ENCODE peak calls at places on chromosome 1, in seven cellular contexts. Q, C, R, I, O, U and H are unnamed samples.

GRCh38 chr1:100075773-100076172 is 57.0 kb downstream of the SASS6 start:
- DNase-seq in Q (no peak), C (no peak), R (no peak), I (no peak), O (no peak), U (no peak), H (no peak)

GRCh38 chr1:192807221-192807967 is 1.4 kb upstream of the RGS2 start:
- DNase-seq in Q (no peak), C (no peak), R (peak), I (no peak), O (no peak), U (peak), H (no peak)

GRCh38 chr1:234737915-234738314 is 127.9 kb upstream of the IRF2BP2 start:
- DNase-seq in Q (no peak), C (no peak), R (no peak), I (no peak), O (no peak), U (no peak), H (no peak)

GRCh38 chr1:218772575-218772974 is 401.1 kb upstream of the LYPLAL1 start:
- DNase-seq in Q (no peak), C (no peak), R (peak), I (no peak), O (no peak), U (peak), H (no peak)

GRCh38 chr1:38154089-38154470 is 107.5 kb upstream of the POU3F1 start:
- DNase-seq in Q (no peak), C (no peak), R (no peak), I (no peak), O (no peak), U (no peak), H (no peak)

GRCh38 chr1:3618904-3619671 is 5.7 kb upstream of the TPRG1L start:
- DNase-seq in Q (peak), C (peak), R (peak), I (peak), O (peak), U (peak), H (no peak)

GRCh38 chr1:74650561-74650960 is 23.0 kb downstream of the ERICH3 start:
- DNase-seq in Q (no peak), C (no peak), R (peak), I (no peak), O (no peak), U (no peak), H (no peak)

GRCh38 chr1:219988818-219989217 is 57.5 kb downstream of the EPRS1 start:
- DNase-seq in Q (no peak), C (no peak), R (no peak), I (no peak), O (no peak), U (no peak), H (no peak)

GRCh38 chr1:44423706-44424546 is 18.9 kb downstream of the RNF220 start:
- DNase-seq in Q (peak), C (no peak), R (peak), I (no peak), O (peak), U (peak), H (no peak)

GRCh38 chr1:111204923-111205723 is 4.7 kb upstream of the DENND2D start:
- DNase-seq in Q (no peak), C (no peak), R (no peak), I (no peak), O (no peak), U (no peak), H (no peak)

GRCh38 chr1:9184749-9185148 is 49.8 kb upstream of the H6PD start:
- DNase-seq in Q (no peak), C (no peak), R (no peak), I (no peak), O (no peak), U (no peak), H (no peak)

GRCh38 chr1:110083453-110084225 is 13.2 kb upstream of the ALX3 start:
- DNase-seq in Q (no peak), C (no peak), R (no peak), I (peak), O (no peak), U (peak), H (no peak)
- H3K4me3 ChIP-seq in Q (peak), C (no peak), R (no peak), I (peak), O (peak), U (peak), H (peak)

GRCh38 chr1:180981596-180982387 is 40.9 kb downstream of the STX6 start:
- DNase-seq in Q (no peak), C (no peak), R (no peak), I (no peak), O (no peak), U (no peak), H (no peak)
- H3K4me3 ChIP-seq in Q (no peak), C (no peak), R (no peak), I (no peak), O (no peak), U (no peak), H (no peak)

GRCh38 chr1:209805875-209806760 is at the start of gene IRF6:
- DNase-seq in Q (peak), C (no peak), R (peak), I (peak), O (peak), U (peak), H (peak)
- H3K4me3 ChIP-seq in Q (peak), C (peak), R (peak), I (peak), O (peak), U (peak), H (peak)

GRCh38 chr1:228474507-228474906 is 12.7 kb upstream of the RNF187 start:
- DNase-seq in Q (no peak), C (no peak), R (no peak), I (no peak), O (no peak), U (no peak), H (no peak)
- H3K4me3 ChIP-seq in Q (no peak), C (no peak), R (no peak), I (no peak), O (no peak), U (no peak), H (no peak)

DNA sequence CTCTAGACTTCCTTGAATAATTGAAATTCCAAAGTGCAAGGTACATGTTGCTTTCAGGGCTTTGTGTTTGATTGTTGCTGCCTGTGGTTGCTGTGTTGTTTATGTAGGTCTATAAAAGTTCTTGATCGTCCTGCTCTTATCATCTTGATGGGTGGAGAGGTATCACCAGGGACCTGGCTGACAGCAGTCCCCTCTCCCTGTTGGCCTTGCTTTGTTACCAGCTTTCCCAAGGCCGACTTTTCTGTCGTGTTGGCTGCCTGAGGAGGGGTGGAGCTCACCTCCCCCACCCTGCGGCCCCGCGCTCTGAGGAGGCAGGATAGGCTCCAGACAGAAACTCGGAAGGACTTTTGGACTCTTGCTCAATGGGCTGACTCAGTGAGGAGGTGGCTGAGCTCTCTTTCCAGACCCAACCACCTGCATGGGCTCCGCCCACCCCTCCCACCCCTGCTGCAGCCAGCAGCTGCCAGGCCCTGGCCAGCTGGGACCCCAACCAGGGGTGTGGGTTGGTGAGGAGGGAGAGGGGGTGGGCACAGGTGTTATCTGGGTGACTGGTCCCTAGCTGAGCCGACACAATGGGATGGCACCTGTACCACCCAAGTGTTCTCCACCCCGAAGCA is 2.0 kb downstream of the INAVA start:
- DNase-seq in Q (peak), C (no peak), R (peak), I (peak), O (peak), U (no peak), H (no peak)
- H3K4me3 ChIP-seq in Q (peak), C (no peak), R (peak), I (no peak), O (peak), U (no peak), H (peak)

GRCh38 chr1:11394592-11395229 is 84.2 kb upstream of the DISP3 start:
- DNase-seq in Q (no peak), C (no peak), R (no peak), I (no peak), O (no peak), U (no peak), H (no peak)
- H3K4me3 ChIP-seq in Q (no peak), C (no peak), R (no peak), I (no peak), O (no peak), U (no peak), H (no peak)